ENCODE peak calls at places on chromosomes 7 and 10, in seven cellular contexts. D, C, P, K, Y, G and U are unnamed samples. For H3K4me1, the result is how much of the 10 kb centered on the place peaks cover.

GRCh38 chr7:124764847-124765400 is 668 bp downstream of the GPR37 start:
- DNase-seq in D (peak), C (no peak), P (peak), K (peak), Y (peak), G (peak), U (no peak)

GRCh38 chr7:30206466-30206865 is 71.7 kb downstream of the MTURN start:
- DNase-seq in D (no peak), C (no peak), P (no peak), K (no peak), Y (no peak), G (peak), U (no peak)

GRCh38 chr10:12042409-12042796 is 206 bp downstream of the UPF2 start:
- DNase-seq in D (peak), C (peak), P (peak), K (peak), Y (no peak), G (no peak), U (peak)

GRCh38 chr7:111910656-111911055 is 295.5 kb downstream of the DOCK4 start:
- DNase-seq in D (no peak), C (no peak), P (no peak), K (no peak), Y (no peak), G (no peak), U (no peak)

GRCh38 chr10:1141701-1142100 is 85.5 kb downstream of the WDR37 start:
- DNase-seq in D (no peak), C (no peak), P (no peak), K (no peak), Y (no peak), G (no peak), U (no peak)

GRCh38 chr10:13834581-13835286 is 248.0 kb downstream of the PRPF18 start:
- DNase-seq in D (no peak), C (peak), P (no peak), K (no peak), Y (peak), G (peak), U (peak)

GRCh38 chr10:77247076-77247561 is 390.5 kb downstream of the KCNMA1 start:
- DNase-seq in D (peak), C (no peak), P (no peak), K (no peak), Y (no peak), G (no peak), U (peak)

GRCh38 chr7:23969443-23969842 is 259.4 kb downstream of the STK31 start:
- DNase-seq in D (peak), C (no peak), P (no peak), K (no peak), Y (no peak), G (no peak), U (no peak)

GRCh38 chr7:106501605-106502580 is 159.1 kb downstream of the CCDC71L start:
- DNase-seq in D (no peak), C (no peak), P (no peak), K (no peak), Y (no peak), G (no peak), U (no peak)

GRCh38 chr10:112446855-112447691 is at the start of the genes VTI1A and ZDHHC6:
- DNase-seq in D (peak), C (peak), P (peak), K (peak), Y (peak), G (peak), U (peak)

GRCh38 chr7:77867208-77867915 is 68.8 kb downstream of the PHTF2 start:
- DNase-seq in D (peak), C (no peak), P (no peak), K (no peak), Y (no peak), G (no peak), U (no peak)

GRCh38 chr7:117269417-117269816 is 53.4 kb downstream of the WNT2 start:
- DNase-seq in D (no peak), C (no peak), P (no peak), K (no peak), Y (no peak), G (no peak), U (no peak)

GRCh38 chr10:47406870-47407648 is 23.0 kb upstream of the ZNF488 start:
- DNase-seq in D (peak), C (no peak), P (no peak), K (no peak), Y (no peak), G (no peak), U (no peak)

GRCh38 chr10:47405829-47406547 is 21.9 kb upstream of the ZNF488 start:
- DNase-seq in D (no peak), C (no peak), P (no peak), K (no peak), Y (no peak), G (no peak), U (no peak)

GRCh38 chr10:47404937-47405336 is 20.8 kb upstream of the ZNF488 start:
- DNase-seq in D (no peak), C (no peak), P (no peak), K (no peak), Y (no peak), G (no peak), U (no peak)

GRCh38 chr10:47404446-47404845 is 20.4 kb upstream of the ZNF488 start:
- DNase-seq in D (no peak), C (no peak), P (no peak), K (no peak), Y (no peak), G (no peak), U (no peak)

DNA sequence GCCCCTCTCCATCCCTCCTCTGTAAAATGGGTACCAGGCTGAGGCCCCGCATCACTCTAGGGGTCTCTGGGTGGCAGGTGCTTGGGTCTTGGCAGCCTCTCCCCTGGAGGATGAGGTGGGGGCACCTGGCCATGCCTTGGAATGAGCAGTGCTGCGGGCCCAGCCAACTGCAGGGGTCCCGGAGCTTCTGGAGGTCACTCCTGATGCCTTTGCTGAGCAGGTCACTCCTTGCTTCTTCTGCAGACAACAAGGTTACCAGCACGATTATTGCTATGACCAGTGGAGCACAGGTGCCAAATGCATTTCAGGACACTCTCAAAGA is 22.4 kb upstream of the ZNF488 start:
- DNase-seq in D (no peak), C (no peak), P (no peak), K (no peak), Y (no peak), G (no peak), U (no peak)
- H3K4me1 ChIP-seq in D (under half), C (under half), P (under half), K (under half), Y (under half), G (under half), U (under half)

DNA sequence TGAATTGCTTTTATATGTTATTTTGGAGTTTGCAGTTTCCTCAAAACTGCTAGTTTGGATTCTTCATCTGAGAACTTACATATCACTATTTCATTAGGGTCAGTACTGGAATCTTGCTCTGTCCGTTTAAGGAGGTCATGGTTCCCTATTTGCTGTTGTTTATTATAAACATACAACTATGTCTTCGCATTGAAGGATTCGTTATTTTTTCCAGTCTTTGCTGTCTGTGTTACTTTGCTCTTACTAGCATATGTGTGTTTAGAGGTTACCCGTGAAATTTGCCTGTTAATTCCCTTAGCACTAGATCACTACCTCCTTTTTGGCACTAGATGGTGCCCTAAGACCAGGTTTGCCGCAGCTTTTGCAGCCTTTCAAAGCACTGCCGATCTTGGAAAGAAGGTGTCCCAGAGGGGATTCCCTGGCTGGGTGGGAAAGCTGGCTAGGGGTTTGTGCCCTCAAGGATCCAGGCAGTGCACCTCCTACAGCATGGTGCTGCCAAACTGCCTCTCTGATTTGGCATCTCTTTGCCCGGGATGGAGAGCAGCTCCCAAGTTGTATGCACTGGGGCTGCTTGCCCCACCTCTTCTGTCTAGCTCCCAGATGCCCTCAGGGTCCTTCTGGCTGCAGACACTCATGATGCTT is 103.1 kb upstream of the APBB1IP start:
- DNase-seq in D (peak), C (peak), P (no peak), K (peak), Y (peak), G (peak), U (peak)
- H3K4me3 ChIP-seq in D (no peak), C (no peak), P (no peak), K (peak), Y (no peak), G (peak), U (no peak)

DNA sequence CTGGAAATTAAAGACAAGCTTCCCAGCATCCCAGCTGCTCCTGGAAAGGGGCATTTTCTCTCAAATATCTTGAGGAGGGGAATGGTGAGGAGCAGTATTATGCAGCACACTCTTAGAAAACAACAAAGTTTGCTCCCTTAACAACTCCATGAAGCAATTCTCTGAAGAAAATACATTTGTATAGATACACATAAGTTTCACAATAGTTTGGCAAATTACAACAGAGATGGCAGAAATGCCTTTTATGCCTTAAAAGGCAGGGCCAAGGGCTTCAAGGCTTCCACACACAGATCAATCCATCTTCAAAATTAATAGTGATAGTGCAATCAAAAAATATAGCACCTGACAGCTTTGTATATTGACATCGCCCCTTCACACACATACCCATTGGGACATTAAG is 12.2 kb downstream of the DGKI start:
- DNase-seq in D (no peak), C (no peak), P (no peak), K (no peak), Y (no peak), G (no peak), U (no peak)
- H3K27ac ChIP-seq in D (no peak), C (no peak), P (no peak), K (no peak), Y (no peak), G (no peak), U (no peak)

GRCh38 chr7:100544949-100545635 is 6.1 kb downstream of the AGFG2 start:
- DNase-seq in D (no peak), C (no peak), P (no peak), K (no peak), Y (peak), G (no peak), U (peak)

GRCh38 chr7:100545636-100546128 is 6.7 kb downstream of the AGFG2 start:
- DNase-seq in D (peak), C (peak), P (no peak), K (no peak), Y (peak), G (peak), U (peak)

GRCh38 chr7:100544386-100544785 is 5.4 kb downstream of the AGFG2 start:
- DNase-seq in D (no peak), C (no peak), P (no peak), K (no peak), Y (no peak), G (no peak), U (no peak)

GRCh38 chr7:100546129-100546867 is 7.3 kb downstream of the AGFG2 start:
- DNase-seq in D (peak), C (no peak), P (no peak), K (no peak), Y (peak), G (no peak), U (no peak)

DNA sequence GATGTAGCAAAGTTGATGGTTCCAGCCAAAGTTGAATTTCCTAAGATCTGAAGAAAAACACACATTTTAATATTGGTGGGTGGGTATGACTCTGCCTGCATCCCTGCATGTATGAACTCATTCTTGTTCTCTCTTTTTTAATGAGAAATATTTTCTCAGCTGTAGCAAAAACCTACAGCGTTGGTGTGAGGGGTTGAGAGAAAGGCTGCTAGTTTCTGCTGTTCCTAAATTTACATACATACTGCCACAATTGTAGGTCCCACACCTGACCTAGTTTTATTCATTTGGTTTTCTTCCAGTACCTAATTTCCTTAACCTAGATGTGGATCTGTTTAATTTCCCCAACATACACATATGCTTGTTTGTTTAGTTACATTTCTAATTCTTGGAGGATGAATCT is 4.6 kb downstream of the AGFG2 start:
- DNase-seq in D (no peak), C (no peak), P (no peak), K (no peak), Y (no peak), G (no peak), U (no peak)
- H3K4me1 ChIP-seq in D (under half), C (half or more), P (under half), K (half or more), Y (half or more), G (under half), U (half or more)

DNA sequence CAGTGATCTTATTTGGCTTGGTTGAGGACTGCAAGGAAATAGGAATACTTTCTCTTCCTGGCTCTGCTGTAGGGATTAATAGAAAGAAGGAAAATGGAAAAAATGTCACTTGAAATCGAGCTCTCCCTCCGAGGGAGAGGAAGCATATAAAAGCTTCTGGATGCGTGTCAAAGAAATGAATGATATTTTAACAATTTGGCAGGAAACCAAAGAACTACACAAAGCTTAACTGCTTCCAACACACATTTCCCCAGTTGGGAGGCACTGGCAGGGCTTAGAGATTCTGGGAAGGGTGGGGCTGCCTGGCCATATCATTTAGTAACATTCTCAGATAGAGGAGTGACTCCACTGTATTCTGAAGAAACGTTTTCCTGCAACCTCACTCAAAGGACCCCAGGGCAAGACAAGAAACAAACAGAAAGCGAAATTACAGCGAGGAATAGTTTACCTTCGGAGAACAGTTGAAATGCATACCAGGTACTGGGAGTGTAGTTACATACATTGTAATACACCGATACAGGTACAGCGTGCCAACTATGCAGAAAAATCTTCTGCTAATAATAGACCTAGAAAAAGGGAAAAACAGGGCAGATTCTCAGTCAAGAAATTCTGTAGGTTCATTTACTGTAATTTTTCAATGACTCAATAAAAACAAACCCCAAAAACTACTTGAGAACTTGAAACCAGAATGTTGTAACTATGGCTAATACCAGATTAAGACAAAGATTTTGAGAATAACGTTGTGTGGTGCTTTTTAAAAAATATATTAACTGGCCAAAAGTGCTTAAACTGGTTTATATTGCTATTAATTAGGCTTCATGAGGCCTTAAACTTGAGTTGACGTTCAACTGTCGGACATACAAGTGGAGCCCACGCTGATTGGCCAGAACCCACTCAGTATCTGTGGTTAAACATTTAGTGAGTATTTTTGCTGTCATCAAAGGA is 75.7 kb upstream of the ASAH2 start:
- DNase-seq in D (no peak), C (no peak), P (no peak), K (no peak), Y (no peak), G (no peak), U (peak)
- H3K4me3 ChIP-seq in D (no peak), C (no peak), P (peak), K (no peak), Y (no peak), G (no peak), U (no peak)

GRCh38 chr10:31708513-31708912 is 220.1 kb downstream of the ARHGAP12 start:
- DNase-seq in D (no peak), C (no peak), P (peak), K (no peak), Y (no peak), G (peak), U (no peak)

GRCh38 chr10:31707578-31708411 is 220.8 kb downstream of the ARHGAP12 start:
- DNase-seq in D (peak), C (peak), P (peak), K (no peak), Y (peak), G (peak), U (peak)

GRCh38 chr10:31706921-31707571 is 221.6 kb downstream of the ARHGAP12 start:
- DNase-seq in D (peak), C (peak), P (peak), K (no peak), Y (no peak), G (peak), U (no peak)

GRCh38 chr10:31704195-31704594 is 224.4 kb downstream of the ARHGAP12 start:
- DNase-seq in D (no peak), C (no peak), P (peak), K (no peak), Y (no peak), G (no peak), U (peak)

GRCh38 chr10:31706464-31706863 is 222.2 kb downstream of the ARHGAP12 start:
- DNase-seq in D (no peak), C (no peak), P (no peak), K (no peak), Y (no peak), G (no peak), U (no peak)
- H3K27ac ChIP-seq in D (no peak), C (peak), P (peak), K (no peak), Y (peak), G (no peak), U (peak)

DNA sequence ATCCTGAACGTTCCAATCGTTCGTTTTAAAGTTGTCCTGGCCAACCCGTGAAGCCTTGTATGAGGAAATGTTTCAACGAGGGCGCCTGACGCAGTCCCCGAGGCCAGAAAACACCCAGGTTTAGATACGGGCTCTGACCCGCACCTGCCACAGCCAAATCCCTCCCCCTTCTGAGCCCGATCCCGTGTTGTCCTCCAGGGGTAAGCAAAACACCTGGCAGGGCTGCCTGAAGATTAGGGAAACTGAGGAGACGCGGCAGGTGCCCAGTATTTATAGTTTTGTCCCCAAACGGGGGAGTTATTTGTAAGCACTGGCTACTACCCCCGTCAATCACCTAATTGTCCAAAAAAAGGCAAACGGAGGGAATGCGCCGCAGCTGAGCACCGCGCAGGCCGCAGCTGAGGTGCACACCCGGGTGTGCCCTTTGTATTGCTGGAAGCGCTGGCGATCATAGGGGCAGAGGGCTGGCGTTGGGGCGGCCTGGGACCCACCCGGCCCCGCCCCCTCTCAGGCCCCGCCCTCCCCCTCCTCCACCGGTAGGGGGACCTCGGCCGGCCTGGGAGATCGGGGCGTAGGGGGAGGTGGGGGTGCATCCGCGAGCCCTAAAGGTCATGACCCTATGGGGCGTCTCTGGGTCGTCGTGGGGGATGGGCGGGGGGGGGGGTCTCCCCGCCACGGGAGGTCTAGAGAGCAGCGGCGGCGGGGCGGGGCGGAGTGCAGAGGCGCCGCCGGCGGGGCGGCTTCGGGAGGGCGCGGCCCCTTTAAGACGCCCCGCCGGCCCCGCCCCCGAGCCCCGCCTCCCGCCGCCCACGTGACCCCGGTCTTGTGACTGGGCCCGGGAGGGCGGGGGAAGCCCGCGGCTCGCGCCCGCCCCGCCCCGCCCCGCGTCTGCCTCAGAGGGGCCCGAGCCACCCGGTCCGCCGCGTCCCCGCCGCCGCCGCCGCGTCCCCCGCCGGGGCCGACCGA is at the start of gene BRI3:
- DNase-seq in D (peak), C (peak), P (peak), K (peak), Y (peak), G (peak), U (peak)
- H3K4me1 ChIP-seq in D (under half), C (half or more), P (under half), K (under half), Y (half or more), G (under half), U (under half)

DNA sequence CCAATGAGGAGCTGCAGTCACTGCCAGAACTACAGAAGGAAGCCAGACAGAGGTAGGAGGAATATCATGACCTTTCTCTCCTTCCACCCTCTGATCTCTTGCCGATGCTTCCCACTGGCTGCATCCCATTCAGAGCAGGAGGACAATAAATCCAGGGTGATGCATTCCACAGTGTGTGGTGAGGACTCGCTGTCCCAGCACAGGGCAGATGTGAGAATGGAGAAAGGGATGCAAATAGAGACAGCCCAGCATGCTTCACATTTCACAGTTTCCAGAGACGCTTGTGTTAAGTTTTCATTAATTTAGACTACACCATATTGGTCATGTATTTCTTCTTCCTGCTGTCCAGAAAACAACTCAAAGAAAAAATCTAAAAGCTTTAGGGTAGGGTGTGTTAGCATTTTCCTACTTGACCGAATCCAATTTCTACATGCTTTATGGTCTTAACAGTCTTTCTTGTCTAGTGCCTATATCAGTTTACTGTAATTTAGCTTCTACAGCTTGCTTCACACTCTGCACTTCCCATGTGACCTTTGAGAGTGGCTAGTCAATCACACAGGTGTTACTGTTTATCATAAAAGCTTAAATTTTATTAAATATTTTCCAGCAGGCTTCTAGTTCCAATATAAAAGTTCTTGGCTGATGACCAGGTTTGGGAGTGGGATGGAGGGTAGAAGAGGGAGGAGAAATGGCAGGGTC is 155.6 kb downstream of the RAPGEF5 start:
- DNase-seq in D (no peak), C (no peak), P (no peak), K (no peak), Y (no peak), G (no peak), U (no peak)
- H3K4me3 ChIP-seq in D (no peak), C (no peak), P (no peak), K (no peak), Y (no peak), G (no peak), U (no peak)